ENCODE peak calls at places on chromosomes 4 and X, in four cellular contexts. A is heart left ventricle, H is testis, Z is ovary. U is an unnamed sample. For H3K27me3, the result is how much of the 10 kb centered on the place peaks cover.

GRCh38 chr4:14865804-14866203 is 136.5 kb upstream of the CPEB2 start:
- DNase-seq in H (no peak), A (no peak), Z (no peak), U (no peak)

GRCh38 chrX:13377537-13377936 is 57.7 kb upstream of the ATXN3L start:
- DNase-seq in Z (no peak), A (peak), H (no peak), U (no peak)

GRCh38 chr4:81452452-81453011 is 19.2 kb downstream of the RASGEF1B start:
- DNase-seq in Z (no peak), H (no peak), A (no peak), U (no peak)

GRCh38 chr4:143402776-143403550 is 66.3 kb downstream of the GAB1 start:
- DNase-seq in A (no peak), Z (no peak), H (no peak), U (no peak)

GRCh38 chr4:71126719-71127118 is 133.3 kb downstream of the DCK start:
- DNase-seq in A (no peak), Z (no peak), H (no peak), U (no peak)

GRCh38 chr4:47525154-47525819 is 40.2 kb downstream of the ATP10D start:
- DNase-seq in Z (no peak), A (no peak), H (no peak), U (no peak)

GRCh38 chr4:151939670-151940069 is 178.9 kb upstream of the GATB start:
- DNase-seq in A (peak), H (no peak), Z (no peak), U (no peak)

GRCh38 chr4:153521467-153521866 is 55.3 kb downstream of the TMEM131L start:
- DNase-seq in A (no peak), H (no peak), Z (no peak), U (no peak)

GRCh38 chrX:134460005-134460860 is at the start of gene HPRT1:
- DNase-seq in H (peak), Z (peak), A (peak), U (peak)

GRCh38 chr4:79748835-79749234 is 324.2 kb downstream of the ANTXR2 start:
- DNase-seq in A (no peak), Z (no peak), H (no peak), U (peak)

GRCh38 chrX:37603938-37604409 is 32.5 kb downstream of the LANCL3 start:
- DNase-seq in Z (no peak), H (no peak), A (peak), U (no peak)

GRCh38 chr4:152348670-152349069 is 187.2 kb downstream of the FBXW7 start:
- DNase-seq in H (no peak), A (no peak), Z (no peak), U (no peak)

GRCh38 chrX:101057095-101057714 is 5.3 kb upstream of the TRMT2B start:
- DNase-seq in Z (no peak), H (no peak), A (no peak), U (no peak)

GRCh38 chrX:118459494-118459893 is 36.1 kb upstream of the DOCK11 start:
- DNase-seq in A (no peak), H (no peak), Z (no peak), U (no peak)

GRCh38 chr4:151808120-151808529 is 47.3 kb upstream of the GATB start:
- DNase-seq in H (no peak), Z (no peak), A (peak), U (no peak)

GRCh38 chr4:165827018-165827417 is 46.0 kb upstream of the TLL1 start:
- DNase-seq in H (no peak), A (no peak), Z (no peak), U (no peak)

GRCh38 chrX:70755850-70756249 is 152.7 kb downstream of the TEX11 start:
- DNase-seq in A (no peak), H (no peak), Z (no peak), U (peak)

GRCh38 chr4:10086506-10087120 is 30.0 kb downstream of the WDR1 start:
- DNase-seq in A (no peak), H (no peak), Z (peak), U (peak)

GRCh38 chr4:95513022-95513421 is 35.8 kb downstream of the UNC5C start:
- DNase-seq in Z (no peak), H (no peak), A (no peak), U (no peak)

GRCh38 chrX:12970691-12971202 is 4.2 kb upstream of the TMSB4X start:
- DNase-seq in Z (peak), H (peak), A (no peak), U (peak)

GRCh38 chrX:55486736-55487135 is 2.9 kb downstream of the USP51 start:
- DNase-seq in Z (no peak), H (no peak), A (no peak), U (no peak)

GRCh38 chrX:147315493-147315892 is 500.9 kb upstream of the CXorf51A start:
- DNase-seq in H (no peak), Z (no peak), A (no peak), U (no peak)

GRCh38 chr4:21806991-21807390 is 141.6 kb downstream of the KCNIP4 start:
- DNase-seq in H (no peak), Z (no peak), A (no peak), U (no peak)

GRCh38 chr4:125519376-125520171 is 204.8 kb downstream of the FAT4 start:
- DNase-seq in Z (no peak), H (no peak), A (no peak), U (no peak)

GRCh38 chr4:8353912-8354453 is 84.4 kb downstream of the HTRA3 start:
- DNase-seq in Z (no peak), H (no peak), A (no peak), U (no peak)

GRCh38 chr4:151522790-151523332 is 113.9 kb downstream of the FHIP1A start:
- DNase-seq in A (no peak), Z (no peak), H (no peak), U (no peak)

GRCh38 chr4:186240848-186241491 is 13.7 kb downstream of the KLKB1 start:
- DNase-seq in A (no peak), H (no peak), Z (no peak), U (no peak)

GRCh38 chr4:168151313-168151712 is 59.0 kb downstream of the ANXA10 start:
- DNase-seq in H (no peak), Z (no peak), A (no peak), U (no peak)

GRCh38 chr4:187668683-187669082 is 326.9 kb upstream of the ZFP42 start:
- DNase-seq in Z (no peak), A (no peak), H (no peak), U (no peak)

GRCh38 chr4:58050439-58050838 is 940.3 kb upstream of the IGFBP7 start:
- DNase-seq in A (no peak), H (no peak), Z (no peak), U (no peak)

GRCh38 chr4:25970691-25971427 is 56.8 kb downstream of the SMIM20 start:
- DNase-seq in A (peak), Z (no peak), H (no peak), U (no peak)

GRCh38 chr4:154189346-154189745 is 302.3 kb downstream of the DCHS2 start:
- DNase-seq in A (no peak), Z (no peak), H (no peak), U (no peak)

GRCh38 chrX:14448406-14448805 is 80.9 kb upstream of the GLRA2 start:
- DNase-seq in A (no peak), H (no peak), Z (no peak), U (no peak)

GRCh38 chr4:30537462-30537861 is 182.7 kb upstream of the PCDH7 start:
- DNase-seq in Z (no peak), H (no peak), A (no peak), U (no peak)

GRCh38 chrX:134377537-134377936 is 82.4 kb upstream of the HPRT1 start:
- DNase-seq in H (peak), A (no peak), Z (no peak), U (no peak)

GRCh38 chrX:72028701-72029470 is 102.8 kb downstream of the RTL5 start:
- DNase-seq in H (no peak), A (no peak), Z (no peak), U (no peak)

GRCh38 chr4:165865995-165866650 is 6.9 kb upstream of the TLL1 start:
- DNase-seq in A (no peak), Z (no peak), H (no peak), U (no peak)

DNA sequence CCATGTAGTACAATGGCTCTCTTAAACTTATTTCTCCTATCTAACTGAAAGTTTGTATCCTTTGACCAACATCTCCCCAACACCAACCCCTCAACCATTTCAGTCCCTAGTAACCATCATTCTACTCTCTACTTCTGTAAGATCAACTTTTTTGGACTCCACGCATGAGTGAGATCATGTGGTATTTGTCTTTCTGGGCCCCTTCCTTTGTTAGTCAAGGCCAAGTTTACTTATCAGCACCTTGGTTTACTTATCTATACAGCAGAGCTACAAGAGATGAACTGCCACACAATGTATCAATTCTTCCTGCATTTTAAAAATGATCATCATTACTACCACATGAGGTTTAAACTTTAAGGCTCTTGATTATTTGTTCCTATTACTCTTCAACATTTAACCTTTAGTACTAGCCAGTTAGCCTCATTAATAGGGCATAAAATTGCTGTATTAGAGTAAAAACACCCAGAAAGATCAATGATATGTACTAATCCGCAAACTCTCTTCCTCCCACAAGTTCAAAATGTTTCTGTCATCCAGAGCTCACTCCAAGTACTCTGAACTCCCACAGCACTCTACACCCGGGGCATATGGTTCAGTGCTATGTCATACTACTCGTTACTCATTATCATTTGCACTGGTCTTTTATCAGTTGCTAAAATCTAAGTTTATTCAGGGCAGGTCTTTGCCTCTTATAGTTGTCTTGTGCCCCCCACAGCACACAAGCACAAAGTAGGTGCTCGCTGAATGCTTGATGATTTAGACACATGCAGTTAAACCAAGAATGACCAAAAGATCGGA is 145.7 kb upstream of the ADAMTS3 start:
- DNase-seq in Z (no peak), A (no peak), H (no peak), U (no peak)
- H3K27me3 ChIP-seq in Z (under half), A (under half), H (under half), U (under half)

GRCh38 chrX:25701876-25702275 is 436.3 kb upstream of the MAGEB18 start:
- DNase-seq in H (no peak), A (no peak), Z (no peak), U (no peak)
- TF ChIP-seq POLR2A in H (no peak), A (no peak), Z (no peak), U (no peak)

GRCh38 chrX:119885554-119886428 is 9.9 kb upstream of the AKAP14 start:
- DNase-seq in A (no peak), H (peak), Z (no peak), U (no peak)

DNA sequence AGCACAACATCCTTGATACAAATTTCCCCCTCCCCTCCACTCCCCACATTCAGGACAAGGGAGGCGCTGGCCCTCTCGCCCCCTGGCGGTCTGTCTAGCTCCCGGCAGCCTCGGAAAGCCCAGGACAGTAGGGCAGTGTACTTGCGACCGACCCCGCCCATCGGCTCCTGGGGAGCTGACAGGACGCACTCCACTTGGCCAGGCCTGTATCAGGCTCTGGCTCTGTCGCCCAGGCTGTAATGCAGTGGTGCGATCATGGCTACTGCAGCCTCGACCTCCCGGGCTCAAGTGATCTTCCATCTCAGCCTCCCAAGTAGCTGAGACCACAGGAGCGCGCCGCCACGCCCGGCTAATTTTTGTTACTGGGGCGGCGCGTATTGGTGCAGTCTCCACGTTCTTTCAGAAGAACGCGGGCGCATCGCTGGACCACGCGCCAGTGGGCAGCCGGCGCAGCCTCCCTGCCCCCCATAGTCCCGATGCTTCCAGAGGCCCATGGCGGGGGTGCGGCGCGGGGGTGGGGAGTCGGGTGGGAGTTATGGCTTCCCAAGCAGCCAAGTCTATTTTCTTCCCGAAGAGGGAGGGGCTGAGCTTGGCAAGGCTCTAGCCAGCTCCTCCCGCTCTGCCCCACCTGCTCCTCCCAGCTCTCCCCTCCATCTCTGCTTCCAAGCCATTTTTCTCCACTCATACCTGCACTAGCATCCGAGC is 7.8 kb upstream of the AKAP14 start:
- DNase-seq in H (peak), A (peak), Z (peak), U (peak)
- TF ChIP-seq CTCF in H (no peak), A (peak), Z (no peak), U (peak)

DNA sequence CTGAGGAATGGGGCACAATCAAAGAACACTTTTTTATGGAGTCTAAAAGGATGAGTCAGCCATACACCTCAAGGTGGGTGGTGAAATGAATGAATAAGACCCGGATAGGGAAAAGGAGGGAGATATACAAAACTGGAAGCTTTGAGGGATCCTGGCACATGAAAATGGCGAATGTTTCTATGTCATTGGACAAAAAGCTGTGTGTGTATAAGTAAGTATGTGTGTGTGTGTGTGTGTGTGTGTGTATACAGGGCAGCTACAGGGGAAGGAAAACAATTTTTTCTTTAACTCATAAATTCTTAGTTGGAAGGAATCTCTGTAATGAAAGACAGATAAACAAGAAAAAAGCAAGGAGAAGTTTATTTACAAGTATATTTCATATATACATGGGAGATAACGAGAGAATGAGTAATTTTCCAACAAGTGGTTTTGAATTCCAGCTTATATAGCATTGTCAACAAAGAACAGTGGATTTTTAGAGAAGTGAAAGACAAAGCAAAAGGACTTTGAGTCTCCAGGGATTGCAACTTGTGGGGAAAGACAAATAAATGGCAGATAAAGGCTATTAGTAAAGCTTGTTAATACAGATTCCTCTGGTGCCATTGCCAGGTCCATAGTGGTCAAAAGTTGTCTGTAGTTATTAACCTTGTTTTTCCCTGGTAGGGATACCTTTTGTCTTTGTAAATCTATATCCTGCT is 99.7 kb downstream of the MMRN1 start:
- DNase-seq in H (no peak), Z (no peak), A (no peak), U (no peak)
- H3K27me3 ChIP-seq in H (under half), Z (under half), A (under half), U (under half)

GRCh38 chrX:46260502-46260901 is 284.7 kb downstream of the ZNF674 start:
- DNase-seq in A (no peak), Z (no peak), H (no peak), U (no peak)
- TF ChIP-seq POLR2A in A (no peak), Z (no peak), H (no peak), U (no peak)

DNA sequence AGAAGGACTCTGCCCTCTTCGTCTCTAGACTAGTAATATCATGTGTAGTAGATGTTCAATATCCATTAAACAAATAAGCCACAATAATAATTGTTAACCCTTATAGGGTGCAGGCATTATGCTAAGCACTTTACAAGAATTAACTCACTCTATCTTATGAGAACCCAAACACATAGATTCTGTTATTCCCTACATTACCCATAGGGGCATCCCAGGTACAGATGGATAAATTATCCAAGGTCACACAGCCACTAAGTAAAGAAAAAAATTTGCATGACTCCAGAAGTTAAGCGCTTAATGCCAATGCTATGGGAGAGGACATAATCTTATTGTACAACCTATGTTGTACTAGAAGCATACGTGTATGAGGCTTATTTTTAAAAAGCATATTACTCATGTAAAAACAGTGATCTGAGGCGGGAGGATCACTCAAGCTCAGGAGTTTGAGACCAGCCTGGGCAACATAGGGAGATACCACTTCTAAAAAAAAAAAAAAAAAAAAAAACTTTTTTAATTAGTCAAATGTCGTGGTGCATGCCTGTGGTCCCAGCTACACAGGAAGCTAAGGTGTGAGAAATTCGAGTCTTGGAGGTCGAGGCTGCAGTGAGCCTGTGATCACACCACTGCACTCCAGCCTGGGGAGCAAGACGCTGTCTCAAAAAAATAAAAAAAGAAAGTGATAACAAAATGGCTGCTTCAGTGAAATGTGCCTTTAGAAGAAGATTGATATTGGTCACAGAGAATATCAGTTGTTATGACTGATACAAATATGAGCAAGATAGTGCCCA is 13.6 kb downstream of the LDB2 start:
- DNase-seq in A (no peak), Z (no peak), H (no peak), U (no peak)
- TF ChIP-seq CTCF in A (peak), Z (no peak), H (no peak), U (no peak)

DNA sequence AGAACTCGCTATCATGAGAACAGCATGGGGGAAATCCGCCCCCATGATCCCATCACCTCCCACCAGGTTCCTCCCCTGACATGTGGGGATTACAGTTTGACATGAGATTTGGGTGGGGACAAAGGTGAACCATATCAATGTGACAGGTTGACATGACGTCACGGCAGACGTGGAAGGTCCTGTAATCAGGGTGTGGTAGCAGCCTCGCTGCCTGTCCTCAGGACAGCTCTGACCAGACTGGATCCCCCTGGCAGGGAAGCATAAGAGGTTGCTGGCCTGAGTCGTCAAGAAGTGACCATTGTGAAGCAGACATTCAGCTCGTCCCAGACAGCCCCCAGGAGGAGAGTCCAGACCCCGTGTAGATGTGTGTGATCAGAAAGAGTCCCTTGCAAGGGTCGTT is 104.6 kb downstream of the TNIP2 start:
- DNase-seq in Z (no peak), A (no peak), H (peak), U (no peak)
- H3K27me3 ChIP-seq in Z (under half), A (under half), H (under half), U (under half)

U was measured in spleen.